ENCODE peak calls at places on chromosomes 5 and 9, in five cellular contexts. R, I, E, V and F are unnamed samples.
A peak's percentile ranks its signal among the peaks of the same experiment; 100 is the strongest.

GRCh38 chr5:80206282-80206681 is 49.6 kb downstream of the SERINC5 start:
- DNase-seq in R (peak; percentile 89), I (no peak), E (no peak), V (no peak), F (no peak)

GRCh38 chr9:13181652-13182051 is 97.8 kb downstream of the MPDZ start:
- DNase-seq in V (peak; percentile 30), R (peak; percentile 1), E (no peak), I (no peak), F (no peak)

GRCh38 chr9:119004618-119004990 is 364.6 kb downstream of the BRINP1 start:
- DNase-seq in V (peak; percentile 90), R (peak; percentile 85), E (peak; percentile 59), I (peak; percentile 48), F (no peak)

GRCh38 chr9:132242621-132243155 is 80.8 kb downstream of the NTNG2 start:
- DNase-seq in V (no peak), I (no peak), R (no peak), E (no peak), F (no peak)

GRCh38 chr5:173963867-173964429 is 25.0 kb upstream of the C5orf47 start:
- DNase-seq in I (no peak), R (no peak), V (peak; percentile 36), E (no peak), F (no peak)

GRCh38 chr9:106880863-106881262 is 17.9 kb downstream of the ZNF462 start:
- DNase-seq in E (no peak), V (peak; percentile 35), I (no peak), R (peak; percentile 54), F (no peak)

GRCh38 chr5:143700994-143701393 is 111.0 kb upstream of the HMHB1 start:
- DNase-seq in R (peak; percentile 16), E (no peak), I (no peak), V (no peak), F (no peak)

GRCh38 chr9:85212209-85212608 is 529.5 kb downstream of the AGTPBP1 start:
- DNase-seq in V (no peak), R (peak; percentile 83), I (no peak), E (no peak), F (no peak)

GRCh38 chr9:30065888-30066287 is 2318.6 kb upstream of the ACO1 start:
- DNase-seq in E (no peak), R (no peak), V (no peak), I (no peak), F (no peak)

GRCh38 chr5:107478068-107478641 is 192.6 kb downstream of the EFNA5 start:
- DNase-seq in E (no peak), V (no peak), R (no peak), I (no peak), F (no peak)

GRCh38 chr9:106287108-106287631 is 575.8 kb upstream of the ZNF462 start:
- DNase-seq in V (no peak), E (peak; percentile 53), I (no peak), R (no peak), F (no peak)

GRCh38 chr5:95382843-95383242 is 8.3 kb upstream of the FAM81B start:
- DNase-seq in R (no peak), V (no peak), E (no peak), I (no peak), F (no peak)

GRCh38 chr9:86434039-86434726 is 80.0 kb upstream of the TUT7 start:
- DNase-seq in I (no peak), V (peak; percentile 78), E (no peak), R (peak; percentile 81), F (no peak)

GRCh38 chr5:174371600-174372094 is 326.1 kb downstream of the NSG2 start:
- DNase-seq in I (no peak), R (peak; percentile 14), V (no peak), E (no peak), F (no peak)

GRCh38 chr9:37966443-37967271 is 62.7 kb upstream of the SLC25A51 start:
- DNase-seq in R (no peak), I (no peak), E (no peak), V (no peak), F (no peak)

GRCh38 chr9:77111408-77111807 is 65.9 kb upstream of the VPS13A start:
- DNase-seq in V (no peak), E (no peak), I (no peak), R (no peak), F (no peak)

GRCh38 chr5:134798468-134798867 is 39.9 kb downstream of the DDX46 start:
- DNase-seq in V (no peak), R (no peak), E (no peak), I (no peak), F (no peak)

GRCh38 chr9:95307538-95307937 is 10.0 kb downstream of the FANCC start:
- DNase-seq in E (no peak), I (no peak), V (no peak), R (no peak), F (no peak)

GRCh38 chr9:137077010-137077747 is at the start of gene UAP1L1:
- DNase-seq in I (peak; percentile 85), R (peak; percentile 78), E (peak; percentile 94), V (no peak), F (peak; percentile 41)

GRCh38 chr5:168328804-168329203 is 37.4 kb downstream of the WWC1 start:
- DNase-seq in I (no peak), V (no peak), E (no peak), R (no peak), F (no peak)

GRCh38 chr9:114282926-114283325 is 40.0 kb upstream of the ORM1 start:
- DNase-seq in R (peak; percentile 83), I (peak; percentile 1), E (no peak), V (no peak), F (no peak)

GRCh38 chr9:108850293-108850897 is 5.4 kb downstream of the ACTL7B start:
- DNase-seq in R (peak; percentile 42), E (no peak), I (no peak), V (no peak), F (no peak)

GRCh38 chr5:180070726-180071417 is 687 bp downstream of the RNF130 start:
- DNase-seq in V (peak; percentile 33), I (peak; percentile 40), E (no peak), R (peak; percentile 83), F (no peak)

GRCh38 chr9:38277601-38278200 is 114.8 kb upstream of the ALDH1B1 start:
- DNase-seq in I (no peak), E (no peak), R (peak; percentile 28), V (no peak), F (no peak)

GRCh38 chr5:88142801-88143692 is 125.6 kb downstream of the TMEM161B start:
- DNase-seq in V (no peak), E (peak; percentile 72), R (peak; percentile 43), I (no peak), F (no peak)

GRCh38 chr9:117470455-117470854 is 55.6 kb upstream of the ASTN2 start:
- DNase-seq in I (no peak), R (no peak), E (no peak), V (no peak), F (no peak)

GRCh38 chr9:129405831-129406220 is 215.1 kb downstream of the C9orf50 start:
- DNase-seq in E (peak; percentile 46), I (peak; percentile 3), R (no peak), V (no peak), F (no peak)

GRCh38 chr9:129404621-129405020 is 216.3 kb downstream of the C9orf50 start:
- DNase-seq in R (no peak), I (no peak), E (peak; percentile 57), V (no peak), F (no peak)

GRCh38 chr9:129403743-129404620 is 216.9 kb downstream of the C9orf50 start:
- DNase-seq in V (no peak), E (peak; percentile 56), R (no peak), I (no peak), F (no peak)

GRCh38 chr9:129406278-129407225 is 214.3 kb downstream of the C9orf50 start:
- DNase-seq in E (peak; percentile 73), R (no peak), V (no peak), I (peak; percentile 38), F (no peak)

GRCh38 chr9:129405089-129405830 is 215.6 kb downstream of the C9orf50 start:
- DNase-seq in I (peak; percentile 4), E (peak; percentile 31), V (no peak), R (peak; percentile 55), F (no peak)
- H3K4me1 ChIP-seq in I (peaks cover 35% of the 10 kb centered on the region), E (peaks cover 3% of the 10 kb centered on the region), V (no peaks in the 10 kb centered on the region), R (no peaks in the 10 kb centered on the region), F (peaks cover 3% of the 10 kb centered on the region)

GRCh38 chr9:100472268-100472667 is 681 bp upstream of the TMEFF1 start:
- DNase-seq in R (no peak), I (no peak), E (no peak), V (no peak), F (no peak)
- H3K4me3 ChIP-seq in R (peak overlapping the region; percentile 71), I (peak overlapping the region; percentile 75), E (no peak overlapping the region), V (peak overlapping the region; percentile 65), F (no peak overlapping the region)

GRCh38 chr9:2018764-2019548 is 3.8 kb downstream of the SMARCA2 start:
- DNase-seq in R (peak; percentile 28), E (no peak), V (no peak), I (no peak), F (no peak)

GRCh38 chr9:2018162-2018643 is 3.1 kb downstream of the SMARCA2 start:
- DNase-seq in I (no peak), V (no peak), E (no peak), R (no peak), F (no peak)

GRCh38 chr9:2021731-2022130 is 6.6 kb downstream of the SMARCA2 start:
- DNase-seq in R (no peak), I (no peak), E (no peak), V (no peak), F (no peak)

GRCh38 chr9:2017459-2018161 is 2.5 kb downstream of the SMARCA2 start:
- DNase-seq in V (peak; percentile 70), R (peak; percentile 89), E (peak; percentile 92), I (peak; percentile 81), F (peak; percentile 70)

DNA sequence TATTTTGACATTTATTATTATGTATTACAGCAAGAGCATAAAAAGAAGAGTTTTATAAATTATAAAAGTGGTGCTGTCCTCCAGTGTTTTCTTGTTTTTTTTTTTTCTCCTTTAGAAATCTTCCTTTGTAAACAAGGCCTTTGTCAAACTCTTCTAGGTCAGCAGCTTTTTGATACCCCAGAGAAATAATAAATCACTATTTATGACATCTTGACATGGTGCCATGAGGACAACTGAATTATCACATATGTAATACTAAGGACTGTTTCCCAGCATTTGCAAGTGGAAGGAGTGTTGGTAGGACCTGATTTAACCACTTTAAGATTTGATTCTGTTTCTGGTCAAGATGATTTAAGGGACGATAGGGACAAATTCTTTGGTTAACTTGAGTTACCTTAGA is 4.6 kb downstream of the SMARCA2 start:
- DNase-seq in I (no peak), R (no peak), V (no peak), E (no peak), F (no peak)
- H3K4me1 ChIP-seq in I (peaks cover 94% of the 10 kb centered on the region), R (peaks cover 18% of the 10 kb centered on the region), V (peaks cover 28% of the 10 kb centered on the region), E (peaks cover 9% of the 10 kb centered on the region), F (peaks cover 59% of the 10 kb centered on the region)

GRCh38 chr5:79149432-79149831 is 37.8 kb downstream of the BHMT start:
- DNase-seq in E (no peak), R (no peak), V (no peak), I (no peak), F (no peak)

GRCh38 chr5:79143684-79144379 is 32.2 kb downstream of the BHMT start:
- DNase-seq in I (no peak), V (no peak), E (no peak), R (peak; percentile 43), F (no peak)

GRCh38 chr5:79151933-79152671 is 40.5 kb downstream of the BHMT start:
- DNase-seq in E (no peak), I (no peak), R (no peak), V (no peak), F (no peak)

GRCh38 chr5:79146352-79146751 is 34.7 kb downstream of the BHMT start:
- DNase-seq in R (peak; percentile 52), E (no peak), V (no peak), I (no peak), F (no peak)

GRCh38 chr5:79147076-79147475 is 35.5 kb downstream of the BHMT start:
- DNase-seq in I (no peak), R (no peak), V (no peak), E (no peak), F (no peak)
- H3K4me3 ChIP-seq in I (no peak overlapping the region), R (no peak overlapping the region), V (no peak overlapping the region), E (no peak overlapping the region), F (no peak overlapping the region)